ENCODE peak calls at places on chromosomes 5 and 9, in ten cellular contexts. H, N, W, G, L, V, M, Z, P and T are unnamed samples.

GRCh38 chr9:38700695-38701094 is 19.2 kb downstream of the FAM240B start:
- DNase-seq in H (no peak), N (no peak), W (no peak), G (no peak), L (no peak), V (no peak), M (no peak), Z (no peak), P (no peak), T (no peak)

GRCh38 chr9:133347515-133347984 is 381 bp downstream of the MED22 start:
- DNase-seq in H (peak), N (no peak), W (peak), G (no peak), L (peak), V (peak), M (no peak), Z (no peak), P (no peak), T (peak)

GRCh38 chr9:90552317-90552716 is 90.3 kb downstream of the DIRAS2 start:
- DNase-seq in H (no peak), N (no peak), W (no peak), G (no peak), L (no peak), V (no peak), M (no peak), Z (no peak), P (no peak), T (no peak)

GRCh38 chr9:117249799-117250198 is 165.1 kb downstream of the ASTN2 start:
- DNase-seq in H (no peak), N (no peak), W (no peak), G (no peak), L (no peak), V (no peak), M (no peak), Z (no peak), P (no peak), T (no peak)

GRCh38 chr9:8486095-8486494 is 686.5 kb upstream of the DMAC1 start:
- DNase-seq in H (peak), N (no peak), W (no peak), G (peak), L (peak), V (no peak), M (peak), Z (peak), P (peak), T (peak)

GRCh38 chr5:167295686-167296015 is 995.8 kb upstream of the WWC1 start:
- DNase-seq in H (no peak), N (no peak), W (no peak), G (no peak), L (no peak), V (no peak), M (peak), Z (no peak), P (no peak), T (no peak)

GRCh38 chr9:79757906-79758669 is 186.3 kb downstream of the TLE4 start:
- DNase-seq in H (peak), N (no peak), W (no peak), G (no peak), L (no peak), V (no peak), M (peak), Z (no peak), P (no peak), T (peak)

GRCh38 chr9:96217358-96217755 is 84.6 kb downstream of the HSD17B3 start:
- DNase-seq in H (no peak), N (no peak), W (no peak), G (no peak), L (peak), V (no peak), M (no peak), Z (no peak), P (no peak), T (no peak)

GRCh38 chr5:34686762-34687268 is 30.7 kb downstream of the RAI14 start:
- DNase-seq in H (peak), N (no peak), W (no peak), G (no peak), L (no peak), V (no peak), M (peak), Z (peak), P (no peak), T (peak)

GRCh38 chr9:110452227-110452801 is 114.7 kb upstream of the TXNDC8 start:
- DNase-seq in H (peak), N (no peak), W (no peak), G (no peak), L (no peak), V (no peak), M (no peak), Z (no peak), P (no peak), T (peak)